ENCODE peak calls at places on chromosomes 6 and 20, in ten cellular contexts. I is cardiac muscle cell; Z is MM.1S; A is activated CD4-positive, alpha-beta T cell treated with anti-CD3 and anti-CD28 coated beads, Interleukin-2, amount 50 U/mL, for 48 hours; Y is NCI-H524 treated with DMSO at 0.1 percent for 48 hours; N is NCI-H2107; P is mucosa of descending colon; C is Kasumi-1; V is kidney tubule cell; S is neural progenitor cell. R is an unnamed sample.

GRCh38 chr20:36848078-36848660 is 27.8 kb upstream of the TLDC2 start:
- DNase-seq in I (peak; percentile 74), Z (no peak), A (no peak), Y (no peak), N (no peak), P (no peak), C (no peak), V (peak; percentile 90), S (no peak), R (no peak)

GRCh38 chr20:59518881-59519706 is 85.2 kb upstream of the PHACTR3 start:
- DNase-seq in I (peak; percentile 61), Z (peak; percentile 60), A (peak; percentile 3), Y (no peak), N (peak; percentile 7), P (no peak), C (peak; percentile 78), V (peak; percentile 63), S (peak; percentile 74), R (peak; percentile 19)

GRCh38 chr20:20677186-20677585 is 35.3 kb downstream of the RALGAPA2 start:
- DNase-seq in I (peak; percentile 43), Z (no peak), A (no peak), Y (no peak), N (no peak), P (no peak), C (no peak), V (no peak), S (no peak), R (no peak)

GRCh38 chr6:34546551-34547321 is 9.4 kb downstream of the SPDEF start:
- DNase-seq in I (peak; percentile 27), Z (no peak), A (no peak), Y (peak; percentile 12), N (no peak), P (peak; percentile 81), C (no peak), V (peak; percentile 67), S (no peak), R (no peak)

GRCh38 chr20:32052090-32052791 is at the start of gene HCK:
- DNase-seq in I (no peak), Z (no peak), A (no peak), Y (no peak), N (no peak), P (peak; percentile 73), C (no peak), V (no peak), S (peak; percentile 59), R (no peak)

GRCh38 chr6:34981951-34982350 is 92.9 kb downstream of the ANKS1A start:
- DNase-seq in I (peak; percentile 20), Z (no peak), A (no peak), Y (no peak), N (no peak), P (no peak), C (no peak), V (peak; percentile 11), S (no peak), R (no peak)

GRCh38 chr6:146544783-146545182 is 1.1 kb downstream of the RAB32 start:
- DNase-seq in I (peak; percentile 16), Z (no peak), A (no peak), Y (no peak), N (no peak), P (no peak), C (no peak), V (peak; percentile 11), S (no peak), R (no peak)

GRCh38 chr6:38187688-38188590 is 368.4 kb downstream of the ZFAND3 start:
- DNase-seq in I (no peak), Z (no peak), A (no peak), Y (peak; percentile 38), N (no peak), P (no peak), C (no peak), V (no peak), S (no peak), R (no peak)

GRCh38 chr6:35073211-35073610 is 67.9 kb downstream of the TCP11 start:
- DNase-seq in I (no peak), Z (no peak), A (no peak), Y (no peak), N (no peak), P (peak; percentile 16), C (no peak), V (no peak), S (no peak), R (no peak)

GRCh38 chr20:61560361-61560853 is 308.3 kb downstream of the CDH4 start:
- DNase-seq in I (peak; percentile 2), Z (no peak), A (no peak), Y (no peak), N (no peak), P (no peak), C (no peak), V (peak; percentile 51), S (no peak), R (no peak)

GRCh38 chr20:23203310-23203709 is 117.2 kb upstream of the CD93 start:
- DNase-seq in I (no peak), Z (no peak), A (no peak), Y (no peak), N (no peak), P (no peak), C (no peak), V (no peak), S (no peak), R (no peak)

GRCh38 chr20:49529470-49529869 is 38.5 kb downstream of the PTGIS start:
- DNase-seq in I (no peak), Z (no peak), A (no peak), Y (no peak), N (no peak), P (no peak), C (no peak), V (peak; percentile 3), S (no peak), R (no peak)

GRCh38 chr6:28775052-28775376 is 148.8 kb downstream of the TRIM27 start:
- DNase-seq in I (no peak), Z (no peak), A (no peak), Y (no peak), N (no peak), P (no peak), C (no peak), V (no peak), S (no peak), R (no peak)

GRCh38 chr6:45447721-45448120 is 70.0 kb upstream of the SUPT3H start:
- DNase-seq in I (no peak), Z (no peak), A (no peak), Y (no peak), N (no peak), P (no peak), C (no peak), V (no peak), S (no peak), R (no peak)

GRCh38 chr6:9789201-9789600 is 625.7 kb downstream of the TFAP2A start:
- DNase-seq in I (no peak), Z (no peak), A (no peak), Y (no peak), N (no peak), P (no peak), C (no peak), V (no peak), S (no peak), R (no peak)

GRCh38 chr6:41408576-41408975 is 73.2 kb downstream of the NCR2 start:
- DNase-seq in I (no peak), Z (no peak), A (no peak), Y (no peak), N (no peak), P (no peak), C (no peak), V (no peak), S (peak; percentile 73), R (no peak)

GRCh38 chr20:51162015-51162414 is 139.1 kb upstream of the KCNG1 start:
- DNase-seq in I (no peak), Z (no peak), A (no peak), Y (no peak), N (no peak), P (no peak), C (peak; percentile 7), V (no peak), S (no peak), R (no peak)

GRCh38 chr6:1832844-1833787 is 223.4 kb downstream of the FOXC1 start:
- DNase-seq in I (peak; percentile 64), Z (no peak), A (no peak), Y (no peak), N (no peak), P (peak; percentile 68), C (no peak), V (peak; percentile 79), S (no peak), R (no peak)

GRCh38 chr20:62239278-62239879 is 1.1 kb downstream of the OSBPL2 start:
- DNase-seq in I (no peak), Z (no peak), A (no peak), Y (no peak), N (no peak), P (peak; percentile 60), C (no peak), V (peak; percentile 32), S (no peak), R (no peak)

GRCh38 chr6:129353067-129353466 is 356.9 kb downstream of the ARHGAP18 start:
- DNase-seq in I (no peak), Z (no peak), A (no peak), Y (no peak), N (no peak), P (peak; percentile 50), C (no peak), V (peak; percentile 54), S (peak; percentile 8), R (no peak)

GRCh38 chr20:48455606-48456360 is 372.0 kb downstream of the PREX1 start:
- DNase-seq in I (no peak), Z (no peak), A (no peak), Y (peak; percentile 80), N (no peak), P (no peak), C (no peak), V (no peak), S (peak; percentile 15), R (no peak)

GRCh38 chr6:3522561-3523287 is 65.9 kb upstream of the SLC22A23 start:
- DNase-seq in I (peak; percentile 21), Z (no peak), A (no peak), Y (no peak), N (no peak), P (no peak), C (no peak), V (peak; percentile 77), S (no peak), R (no peak)

GRCh38 chr6:73798592-73798991 is 102.6 kb downstream of the CD109 start:
- DNase-seq in I (peak; percentile 87), Z (no peak), A (no peak), Y (no peak), N (no peak), P (no peak), C (peak; percentile 12), V (peak; percentile 86), S (no peak), R (peak; percentile 29)

GRCh38 chr20:62875419-62876355 is 14.1 kb upstream of the TCFL5 start:
- DNase-seq in I (peak; percentile 91), Z (no peak), A (no peak), Y (peak; percentile 20), N (peak; percentile 76), P (peak; percentile 80), C (no peak), V (peak; percentile 73), S (peak; percentile 90), R (no peak)

GRCh38 chr6:8073758-8074157 is 9.6 kb upstream of the BLOC1S5 start:
- DNase-seq in I (no peak), Z (no peak), A (no peak), Y (no peak), N (no peak), P (no peak), C (no peak), V (no peak), S (no peak), R (no peak)

GRCh38 chr6:34246563-34247391 is 2.0 kb downstream of the SMIM29 start:
- DNase-seq in I (peak; percentile 34), Z (no peak), A (peak; percentile 62), Y (peak; percentile 79), N (no peak), P (no peak), C (peak; percentile 44), V (peak; percentile 56), S (peak; percentile 49), R (peak; percentile 66)

GRCh38 chr6:169962604-169963469 is 211.4 kb downstream of the ERMARD start:
- DNase-seq in I (no peak), Z (no peak), A (no peak), Y (no peak), N (no peak), P (no peak), C (no peak), V (no peak), S (no peak), R (no peak)